ENCODE peak calls at places on chromosomes 5 and 9, in six cellular contexts. I is RCC 7860, U is lower lobe of right lung, X is B cell, Y is A549, L is NCI-H1092 treated with DMSO at 0.1 percent for 48 hours. D is an unnamed sample.

GRCh38 chr9:91546574-91546973 is 122.9 kb upstream of the NFIL3 start:
- DNase-seq in I (peak), L (no peak), Y (no peak), U (no peak), X (no peak), D (no peak)

GRCh38 chr9:20594521-20594920 is 27.8 kb downstream of the MLLT3 start:
- DNase-seq in Y (no peak), U (no peak), I (no peak), L (no peak), X (no peak), D (no peak)

GRCh38 chr9:128911529-128912035 is 9.2 kb upstream of the PHYHD1 start:
- DNase-seq in X (peak), Y (peak), L (no peak), I (peak), U (peak), D (no peak)

GRCh38 chr9:76905984-76906861 is at the start of gene PRUNE2:
- DNase-seq in L (peak), Y (no peak), I (peak), U (peak), X (no peak), D (peak)

GRCh38 chr5:135010502-135011354 is 23.3 kb downstream of the PITX1 start:
- DNase-seq in I (no peak), L (no peak), U (no peak), Y (no peak), X (peak), D (no peak)

GRCh38 chr9:114413909-114414308 is 26.1 kb upstream of the AKNA start:
- DNase-seq in L (no peak), Y (no peak), X (no peak), U (no peak), I (no peak), D (no peak)

GRCh38 chr5:20538341-20538740 is 550.3 kb upstream of the CDH18 start:
- DNase-seq in Y (no peak), L (no peak), I (no peak), U (no peak), X (no peak), D (no peak)

GRCh38 chr9:127661342-127661741 is 45.4 kb upstream of the CFAP157 start:
- DNase-seq in I (no peak), L (peak), X (no peak), Y (no peak), U (no peak), D (no peak)

GRCh38 chr9:109098221-109098959 is 21.4 kb downstream of the TMEM245 start:
- DNase-seq in X (no peak), L (no peak), Y (no peak), U (no peak), I (no peak), D (no peak)

GRCh38 chr5:59789197-59789596 is 104.3 kb downstream of the PDE4D start:
- DNase-seq in X (no peak), I (no peak), L (no peak), U (no peak), Y (no peak), D (no peak)

GRCh38 chr9:129318121-129319075 is 140.3 kb upstream of the IER5L start:
- DNase-seq in X (no peak), L (peak), U (no peak), Y (no peak), I (no peak), D (no peak)

GRCh38 chr5:37234288-37234687 is 14.9 kb downstream of the CPLANE1 start:
- DNase-seq in L (no peak), X (no peak), U (no peak), Y (no peak), I (no peak), D (no peak)

GRCh38 chr5:76851713-76852369 is 2.0 kb downstream of the S100Z start:
- DNase-seq in I (no peak), X (no peak), U (no peak), L (no peak), Y (no peak), D (no peak)

GRCh38 chr9:81002242-81002641 is 687.1 kb downstream of the TLE1 start:
- DNase-seq in I (peak), L (no peak), X (no peak), Y (no peak), U (no peak), D (no peak)

GRCh38 chr5:114367029-114367428 is 5.2 kb downstream of the KCNN2 start:
- DNase-seq in I (no peak), L (no peak), Y (no peak), U (no peak), X (no peak), D (no peak)

GRCh38 chr5:173800340-173800739 is 87.8 kb upstream of the CPEB4 start:
- DNase-seq in I (peak), X (no peak), L (no peak), U (no peak), Y (no peak), D (no peak)

GRCh38 chr5:114185274-114185673 is 176.6 kb upstream of the KCNN2 start:
- DNase-seq in U (peak), Y (no peak), L (no peak), I (no peak), X (no peak), D (no peak)

GRCh38 chr5:52956014-52956413 is 33.1 kb upstream of the ITGA2 start:
- DNase-seq in Y (no peak), I (no peak), U (no peak), L (no peak), X (no peak), D (no peak)

GRCh38 chr9:7293091-7293490 is 506.5 kb downstream of the DMAC1 start:
- DNase-seq in I (no peak), U (no peak), X (no peak), Y (no peak), L (no peak), D (no peak)

GRCh38 chr5:32642276-32643002 is 57.1 kb downstream of the SUB1 start:
- DNase-seq in Y (peak), I (no peak), X (no peak), U (no peak), L (no peak), D (no peak)